ENCODE peak calls at places on chromosome 5, in six cellular contexts. O is central memory CD4-positive, alpha-beta T cell; G is stimulated activated naive CD4-positive, alpha-beta T cell treated with Interleukin-2 at 50 U/mL for 16 hours; N is cerebellum; A is fibroblast of lung; E is uterus. T is an unnamed sample.

GRCh38 chr5:128225245-128226030 is 141.9 kb downstream of the SLC12A2 start:
- DNase-seq in G (no peak), O (no peak), A (peak), E (no peak), N (no peak), T (no peak)

GRCh38 chr5:132828846-132829494 is 1.5 kb downstream of the SHROOM1 start:
- DNase-seq in A (no peak), G (no peak), O (no peak), E (no peak), N (no peak), T (no peak)

GRCh38 chr5:75365740-75366139 is 28.7 kb downstream of the HMGCR start:
- DNase-seq in O (no peak), N (no peak), E (no peak), A (no peak), G (no peak), T (no peak)

GRCh38 chr5:88405783-88406182 is 137.1 kb upstream of the TMEM161B start:
- DNase-seq in E (no peak), G (no peak), A (peak), N (no peak), O (no peak), T (no peak)

GRCh38 chr5:142208777-142209312 is 100.3 kb downstream of the NDFIP1 start:
- DNase-seq in E (no peak), A (no peak), N (no peak), G (no peak), O (no peak), T (no peak)

GRCh38 chr5:150278916-150279315 is 10.7 kb downstream of the CAMK2A start:
- DNase-seq in N (no peak), G (no peak), A (peak), O (no peak), E (no peak), T (no peak)

GRCh38 chr5:167294861-167295685 is 996.4 kb upstream of the WWC1 start:
- DNase-seq in E (no peak), N (no peak), A (peak), G (no peak), O (no peak), T (peak)

GRCh38 chr5:103541567-103541966 is 21.0 kb downstream of the NUDT12 start:
- DNase-seq in E (no peak), N (no peak), G (no peak), A (no peak), O (no peak), T (no peak)

GRCh38 chr5:172902497-172903472 is 56.4 kb upstream of the RPL26L1 start:
- DNase-seq in O (no peak), E (peak), A (peak), G (no peak), N (peak), T (peak)

GRCh38 chr5:53479045-53479655 is 1.3 kb upstream of the FST start:
- DNase-seq in G (no peak), N (no peak), E (no peak), A (no peak), O (no peak), T (no peak)

GRCh38 chr5:168179185-168179584 is 112.3 kb upstream of the WWC1 start:
- DNase-seq in A (peak), E (no peak), O (no peak), G (no peak), N (no peak), T (no peak)

GRCh38 chr5:58410441-58410840 is 49.4 kb downstream of the PLK2 start:
- DNase-seq in E (no peak), O (no peak), N (no peak), A (peak), G (no peak), T (no peak)

GRCh38 chr5:14420136-14420808 is 161.3 kb upstream of the OTULINL start:
- DNase-seq in A (peak), G (no peak), E (no peak), O (no peak), N (no peak), T (no peak)